ENCODE peak calls at places on chromosomes 13 and 19, in eight cellular contexts. One of them, this sample, is unnamed.

GRCh38 chr13:112968380-112968909 is 569 bp upstream of the MCF2L start:
- DNase-seq in psoas muscle: no peak
- DNase-seq in heart left ventricle: peak; percentile 76
- DNase-seq in CD4-positive, CD25-positive, alpha-beta regulatory T cell: peak; percentile 43
- DNase-seq in neuronal stem cell: no peak
- DNase-seq in astrocyte: no peak
- DNase-seq in A549: peak; percentile 10
- DNase-seq in esophagus squamous epithelium: no peak
- DNase-seq in this sample: peak; percentile 69

GRCh38 chr19:13757805-13758772 is 6.2 kb upstream of the MRI1 start:
- DNase-seq in psoas muscle: no peak
- DNase-seq in heart left ventricle: no peak
- DNase-seq in CD4-positive, CD25-positive, alpha-beta regulatory T cell: no peak
- DNase-seq in neuronal stem cell: no peak
- DNase-seq in astrocyte: no peak
- DNase-seq in A549: no peak
- DNase-seq in esophagus squamous epithelium: no peak
- DNase-seq in this sample: no peak

GRCh38 chr19:57406516-57407123 is 4.3 kb upstream of the ZNF17 start:
- DNase-seq in psoas muscle: peak; percentile 41
- DNase-seq in heart left ventricle: peak; percentile 65
- DNase-seq in CD4-positive, CD25-positive, alpha-beta regulatory T cell: peak; percentile 53
- DNase-seq in neuronal stem cell: peak; percentile 58
- DNase-seq in astrocyte: no peak
- DNase-seq in A549: no peak
- DNase-seq in esophagus squamous epithelium: no peak
- DNase-seq in this sample: peak; percentile 74

GRCh38 chr13:112642061-112642460 is 47.8 kb upstream of the ATP11A start:
- DNase-seq in psoas muscle: no peak
- DNase-seq in heart left ventricle: no peak
- DNase-seq in CD4-positive, CD25-positive, alpha-beta regulatory T cell: no peak
- DNase-seq in neuronal stem cell: no peak
- DNase-seq in astrocyte: no peak
- DNase-seq in A549: no peak
- DNase-seq in esophagus squamous epithelium: no peak
- DNase-seq in this sample: no peak

GRCh38 chr19:18107235-18108083 is 9.9 kb downstream of the MAST3 start:
- DNase-seq in psoas muscle: no peak
- DNase-seq in heart left ventricle: no peak
- DNase-seq in CD4-positive, CD25-positive, alpha-beta regulatory T cell: no peak
- DNase-seq in neuronal stem cell: no peak
- DNase-seq in astrocyte: no peak
- DNase-seq in A549: no peak
- DNase-seq in esophagus squamous epithelium: no peak
- DNase-seq in this sample: no peak

GRCh38 chr19:36140289-36141038 is 598 bp downstream of the CAPNS1 start:
- DNase-seq in psoas muscle: peak; percentile 35
- DNase-seq in heart left ventricle: peak; percentile 67
- DNase-seq in CD4-positive, CD25-positive, alpha-beta regulatory T cell: peak; percentile 52
- DNase-seq in neuronal stem cell: peak; percentile 36
- DNase-seq in astrocyte: peak; percentile 67
- DNase-seq in A549: peak; percentile 96
- DNase-seq in esophagus squamous epithelium: no peak
- DNase-seq in this sample: peak; percentile 58

GRCh38 chr13:42969558-42970172 is 22.4 kb downstream of the EPSTI1 start:
- DNase-seq in psoas muscle: peak; percentile 81
- DNase-seq in heart left ventricle: peak; percentile 86
- DNase-seq in CD4-positive, CD25-positive, alpha-beta regulatory T cell: peak; percentile 68
- DNase-seq in neuronal stem cell: peak; percentile 76
- DNase-seq in astrocyte: peak; percentile 27
- DNase-seq in A549: peak; percentile 41
- DNase-seq in esophagus squamous epithelium: no peak
- DNase-seq in this sample: peak; percentile 88

GRCh38 chr13:39282400-39282972 is 244.2 kb downstream of the NHLRC3 start:
- DNase-seq in psoas muscle: no peak
- DNase-seq in heart left ventricle: no peak
- DNase-seq in CD4-positive, CD25-positive, alpha-beta regulatory T cell: no peak
- DNase-seq in neuronal stem cell: no peak
- DNase-seq in astrocyte: no peak
- DNase-seq in A549: no peak
- DNase-seq in esophagus squamous epithelium: no peak
- DNase-seq in this sample: no peak

GRCh38 chr19:17944301-17944700 is 11.5 kb downstream of the CCDC124 start:
- DNase-seq in psoas muscle: no peak
- DNase-seq in heart left ventricle: no peak
- DNase-seq in CD4-positive, CD25-positive, alpha-beta regulatory T cell: no peak
- DNase-seq in neuronal stem cell: no peak
- DNase-seq in astrocyte: peak; percentile 67
- DNase-seq in A549: no peak
- DNase-seq in esophagus squamous epithelium: no peak
- DNase-seq in this sample: no peak

GRCh38 chr13:50208826-50209335 is 193.6 kb downstream of the KCNRG start:
- DNase-seq in psoas muscle: peak; percentile 42
- DNase-seq in heart left ventricle: peak; percentile 70
- DNase-seq in CD4-positive, CD25-positive, alpha-beta regulatory T cell: no peak
- DNase-seq in neuronal stem cell: no peak
- DNase-seq in astrocyte: peak; percentile 91
- DNase-seq in A549: peak; percentile 37
- DNase-seq in esophagus squamous epithelium: no peak
- DNase-seq in this sample: peak; percentile 69

GRCh38 chr13:34420975-34421719 is 520.9 kb upstream of the NBEA start:
- DNase-seq in psoas muscle: no peak
- DNase-seq in heart left ventricle: no peak
- DNase-seq in CD4-positive, CD25-positive, alpha-beta regulatory T cell: no peak
- DNase-seq in neuronal stem cell: no peak
- DNase-seq in astrocyte: no peak
- DNase-seq in A549: no peak
- DNase-seq in esophagus squamous epithelium: no peak
- DNase-seq in this sample: no peak

GRCh38 chr13:40776681-40777165 is 5.7 kb upstream of the MRPS31 start:
- DNase-seq in psoas muscle: no peak
- DNase-seq in heart left ventricle: no peak
- DNase-seq in CD4-positive, CD25-positive, alpha-beta regulatory T cell: peak; percentile 64
- DNase-seq in neuronal stem cell: no peak
- DNase-seq in astrocyte: peak; percentile 66
- DNase-seq in A549: no peak
- DNase-seq in esophagus squamous epithelium: peak; percentile 11
- DNase-seq in this sample: no peak

GRCh38 chr13:75458696-75459422 is 23.1 kb downstream of the TBC1D4 start:
- DNase-seq in psoas muscle: peak; percentile 35
- DNase-seq in heart left ventricle: peak; percentile 76
- DNase-seq in CD4-positive, CD25-positive, alpha-beta regulatory T cell: no peak
- DNase-seq in neuronal stem cell: no peak
- DNase-seq in astrocyte: no peak
- DNase-seq in A549: no peak
- DNase-seq in esophagus squamous epithelium: no peak
- DNase-seq in this sample: peak; percentile 22

DNA sequence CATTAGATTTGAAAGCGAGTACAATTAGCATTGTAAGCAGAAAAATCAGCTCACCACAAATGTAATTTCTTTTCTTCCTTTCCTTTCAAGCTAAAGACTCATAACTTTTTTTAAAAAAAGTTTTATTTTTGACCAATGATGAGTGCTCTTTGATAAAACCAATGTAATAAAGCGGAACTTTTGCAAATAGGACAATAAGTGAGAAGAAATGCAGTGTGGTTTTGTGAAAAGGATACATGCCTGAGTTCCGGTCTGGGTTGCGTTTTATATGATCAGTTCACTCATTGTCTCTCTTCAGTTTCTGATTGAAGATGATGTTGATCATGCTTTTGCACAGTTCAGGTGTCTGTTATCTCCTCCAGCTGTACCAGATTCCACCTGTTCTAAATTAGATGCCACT is 274.4 kb downstream of the KLF12 start:
- DNase-seq in psoas muscle: no peak
- DNase-seq in heart left ventricle: no peak
- DNase-seq in CD4-positive, CD25-positive, alpha-beta regulatory T cell: no peak
- DNase-seq in neuronal stem cell: no peak
- DNase-seq in astrocyte: no peak
- DNase-seq in A549: no peak
- DNase-seq in esophagus squamous epithelium: no peak
- DNase-seq in this sample: no peak
- H3K4me3 ChIP-seq in psoas muscle: no peak overlapping the region
- H3K4me3 ChIP-seq in heart left ventricle: no peak overlapping the region
- H3K4me3 ChIP-seq in CD4-positive, CD25-positive, alpha-beta regulatory T cell: peak overlapping the region; percentile 71
- H3K4me3 ChIP-seq in neuronal stem cell: no peak overlapping the region
- H3K4me3 ChIP-seq in astrocyte: no peak overlapping the region
- H3K4me3 ChIP-seq in A549: no peak overlapping the region
- H3K4me3 ChIP-seq in esophagus squamous epithelium: no peak overlapping the region
- H3K4me3 ChIP-seq in this sample: no peak overlapping the region

GRCh38 chr13:79679334-79679733 is 198.4 kb downstream of the NDFIP2 start:
- DNase-seq in psoas muscle: peak; percentile 57
- DNase-seq in heart left ventricle: peak; percentile 75
- DNase-seq in CD4-positive, CD25-positive, alpha-beta regulatory T cell: no peak
- DNase-seq in neuronal stem cell: peak; percentile 65
- DNase-seq in astrocyte: peak; percentile 39
- DNase-seq in A549: peak; percentile 3
- DNase-seq in esophagus squamous epithelium: no peak
- DNase-seq in this sample: peak; percentile 65
- H3K4me1 ChIP-seq in psoas muscle: no peaks in the 10 kb centered on the region
- H3K4me1 ChIP-seq in heart left ventricle: no peaks in the 10 kb centered on the region
- H3K4me1 ChIP-seq in CD4-positive, CD25-positive, alpha-beta regulatory T cell: no peaks in the 10 kb centered on the region
- H3K4me1 ChIP-seq in neuronal stem cell: no peaks in the 10 kb centered on the region
- H3K4me1 ChIP-seq in astrocyte: peaks cover 2% of the 10 kb centered on the region
- H3K4me1 ChIP-seq in A549: peaks cover 4% of the 10 kb centered on the region
- H3K4me1 ChIP-seq in esophagus squamous epithelium: peaks cover 21% of the 10 kb centered on the region
- H3K4me1 ChIP-seq in this sample: no peaks in the 10 kb centered on the region

GRCh38 chr13:27979765-27980279 is 8.7 kb downstream of the URAD start:
- DNase-seq in psoas muscle: no peak
- DNase-seq in heart left ventricle: no peak
- DNase-seq in CD4-positive, CD25-positive, alpha-beta regulatory T cell: no peak
- DNase-seq in neuronal stem cell: no peak
- DNase-seq in astrocyte: no peak
- DNase-seq in A549: no peak
- DNase-seq in esophagus squamous epithelium: no peak
- DNase-seq in this sample: no peak

GRCh38 chr13:27980280-27980998 is 8.1 kb downstream of the URAD start:
- DNase-seq in psoas muscle: no peak
- DNase-seq in heart left ventricle: no peak
- DNase-seq in CD4-positive, CD25-positive, alpha-beta regulatory T cell: no peak
- DNase-seq in neuronal stem cell: no peak
- DNase-seq in astrocyte: no peak
- DNase-seq in A549: no peak
- DNase-seq in esophagus squamous epithelium: no peak
- DNase-seq in this sample: no peak

GRCh38 chr13:27977476-27978300 is 8.6 kb upstream of the CDX2 start:
- DNase-seq in psoas muscle: no peak
- DNase-seq in heart left ventricle: no peak
- DNase-seq in CD4-positive, CD25-positive, alpha-beta regulatory T cell: no peak
- DNase-seq in neuronal stem cell: no peak
- DNase-seq in astrocyte: peak; percentile 1
- DNase-seq in A549: no peak
- DNase-seq in esophagus squamous epithelium: no peak
- DNase-seq in this sample: no peak

GRCh38 chr13:27978301-27978968 is 9.3 kb upstream of the CDX2 start:
- DNase-seq in psoas muscle: no peak
- DNase-seq in heart left ventricle: no peak
- DNase-seq in CD4-positive, CD25-positive, alpha-beta regulatory T cell: no peak
- DNase-seq in neuronal stem cell: no peak
- DNase-seq in astrocyte: no peak
- DNase-seq in A549: no peak
- DNase-seq in esophagus squamous epithelium: no peak
- DNase-seq in this sample: no peak

DNA sequence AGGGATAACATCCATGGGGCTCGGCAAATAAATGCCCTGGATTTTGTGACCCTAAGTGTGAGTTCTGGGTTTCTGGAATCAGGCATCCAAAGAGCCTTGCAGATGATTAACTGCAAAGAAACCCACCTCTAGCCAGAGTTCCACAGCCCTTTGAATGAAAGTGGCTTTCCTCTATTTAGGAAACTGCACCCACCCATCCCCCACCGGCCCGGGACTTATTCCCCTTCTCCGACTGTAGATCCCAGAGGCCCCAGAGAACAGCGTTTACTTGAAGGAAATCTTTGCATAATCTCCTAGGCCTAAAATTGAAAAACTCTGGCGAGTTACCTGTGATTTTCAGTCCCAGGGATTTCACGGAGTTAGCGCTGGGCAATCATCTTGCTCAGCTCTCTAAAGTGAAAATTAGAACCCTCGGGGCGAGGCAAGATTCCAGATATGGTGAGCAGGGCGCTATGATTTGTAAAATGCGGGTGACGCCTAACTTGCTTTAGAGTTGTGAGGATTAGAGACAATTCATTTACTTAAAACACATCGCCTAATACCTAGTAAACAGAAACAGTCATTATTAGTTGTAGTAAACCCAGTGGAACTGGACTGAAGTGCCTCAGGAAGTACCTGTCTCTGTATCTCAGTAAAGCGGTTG is 9.4 kb downstream of the URAD start:
- DNase-seq in psoas muscle: no peak
- DNase-seq in heart left ventricle: no peak
- DNase-seq in CD4-positive, CD25-positive, alpha-beta regulatory T cell: no peak
- DNase-seq in neuronal stem cell: no peak
- DNase-seq in astrocyte: no peak
- DNase-seq in A549: no peak
- DNase-seq in esophagus squamous epithelium: no peak
- DNase-seq in this sample: no peak
- H3K4me3 ChIP-seq in psoas muscle: no peak overlapping the region
- H3K4me3 ChIP-seq in heart left ventricle: no peak overlapping the region
- H3K4me3 ChIP-seq in CD4-positive, CD25-positive, alpha-beta regulatory T cell: no peak overlapping the region
- H3K4me3 ChIP-seq in neuronal stem cell: no peak overlapping the region
- H3K4me3 ChIP-seq in astrocyte: no peak overlapping the region
- H3K4me3 ChIP-seq in A549: no peak overlapping the region
- H3K4me3 ChIP-seq in esophagus squamous epithelium: no peak overlapping the region
- H3K4me3 ChIP-seq in this sample: no peak overlapping the region

GRCh38 chr19:54206030-54206830 is 5.6 kb downstream of the RPS9 start:
- DNase-seq in psoas muscle: no peak
- DNase-seq in heart left ventricle: no peak
- DNase-seq in CD4-positive, CD25-positive, alpha-beta regulatory T cell: no peak
- DNase-seq in neuronal stem cell: no peak
- DNase-seq in astrocyte: no peak
- DNase-seq in A549: no peak
- DNase-seq in esophagus squamous epithelium: no peak
- DNase-seq in this sample: no peak

GRCh38 chr19:54207908-54208783 is 7.5 kb downstream of the RPS9 start:
- DNase-seq in psoas muscle: no peak
- DNase-seq in heart left ventricle: peak; percentile 80
- DNase-seq in CD4-positive, CD25-positive, alpha-beta regulatory T cell: no peak
- DNase-seq in neuronal stem cell: no peak
- DNase-seq in astrocyte: peak; percentile 72
- DNase-seq in A549: no peak
- DNase-seq in esophagus squamous epithelium: no peak
- DNase-seq in this sample: peak; percentile 80

GRCh38 chr19:54208784-54209057 is 8.1 kb downstream of the RPS9 start:
- DNase-seq in psoas muscle: no peak
- DNase-seq in heart left ventricle: no peak
- DNase-seq in CD4-positive, CD25-positive, alpha-beta regulatory T cell: no peak
- DNase-seq in neuronal stem cell: no peak
- DNase-seq in astrocyte: no peak
- DNase-seq in A549: no peak
- DNase-seq in esophagus squamous epithelium: no peak
- DNase-seq in this sample: no peak

GRCh38 chr19:54204767-54205468 is 4.3 kb downstream of the RPS9 start:
- DNase-seq in psoas muscle: no peak
- DNase-seq in heart left ventricle: no peak
- DNase-seq in CD4-positive, CD25-positive, alpha-beta regulatory T cell: no peak
- DNase-seq in neuronal stem cell: no peak
- DNase-seq in astrocyte: no peak
- DNase-seq in A549: no peak
- DNase-seq in esophagus squamous epithelium: no peak
- DNase-seq in this sample: no peak

GRCh38 chr19:54206831-54207177 is 6.1 kb downstream of the RPS9 start:
- DNase-seq in psoas muscle: no peak
- DNase-seq in heart left ventricle: no peak
- DNase-seq in CD4-positive, CD25-positive, alpha-beta regulatory T cell: no peak
- DNase-seq in neuronal stem cell: no peak
- DNase-seq in astrocyte: no peak
- DNase-seq in A549: no peak
- DNase-seq in esophagus squamous epithelium: no peak
- DNase-seq in this sample: no peak
- H3K4me1 ChIP-seq in psoas muscle: peaks cover 78% of the 10 kb centered on the region
- H3K4me1 ChIP-seq in heart left ventricle: peaks cover 23% of the 10 kb centered on the region
- H3K4me1 ChIP-seq in CD4-positive, CD25-positive, alpha-beta regulatory T cell: peaks cover 70% of the 10 kb centered on the region
- H3K4me1 ChIP-seq in neuronal stem cell: peaks cover 11% of the 10 kb centered on the region
- H3K4me1 ChIP-seq in astrocyte: peaks cover 61% of the 10 kb centered on the region
- H3K4me1 ChIP-seq in A549: peaks cover 95% of the 10 kb centered on the region
- H3K4me1 ChIP-seq in esophagus squamous epithelium: peaks cover 91% of the 10 kb centered on the region
- H3K4me1 ChIP-seq in this sample: peaks cover 27% of the 10 kb centered on the region

This sample was measured in right cardiac atrium.